ENCODE peak calls at places on chromosome 12, in ten cellular contexts. A is amygdala; Z is anterior cingulate cortex; Y is NCI-H748 treated with DMSO at 0.1 percent for 48 hours; I is adipocyte; H is activated T-cell treated with anti-CD3 and anti-CD28 coated beads for 1 hour; B is GDM1; U is stromal cell of bone marrow; O is stimulated activated CD4-positive, alpha-beta T cell treated with anti-CD3 and anti-CD28 coated beads, Interleukin-15, amount 100 ng/mL, for 1 hour; J is A549. S is an unnamed sample.

GRCh38 chr12:68240975-68241374 is 12.4 kb downstream of the IL22 start:
- DNase-seq in I (peak), O (peak), J (no peak), U (no peak), B (no peak), H (peak), Z (no peak), Y (no peak), A (no peak), S (peak)

GRCh38 chr12:93682846-93683261 is 5.7 kb downstream of the CRADD start:
- DNase-seq in J (no peak), Z (no peak), H (no peak), O (no peak), Y (no peak), U (no peak), I (no peak), B (no peak), A (no peak), S (no peak)

GRCh38 chr12:54689034-54689372 is 40.8 kb upstream of the DCD start:
- DNase-seq in B (no peak), O (no peak), Y (peak), H (no peak), I (no peak), J (no peak), U (no peak), A (no peak), Z (no peak), S (no peak)

GRCh38 chr12:53054112-53054878 is 4.4 kb downstream of the TNS2 start:
- DNase-seq in A (peak), J (peak), H (peak), B (peak), O (peak), Z (peak), I (peak), U (no peak), Y (peak), S (peak)

GRCh38 chr12:16307843-16308475 is 30.5 kb upstream of the SLC15A5 start:
- DNase-seq in Y (no peak), U (no peak), I (no peak), B (no peak), H (no peak), J (no peak), A (no peak), O (no peak), Z (no peak), S (no peak)

GRCh38 chr12:131598717-131599116 is 112.2 kb upstream of the SFSWAP start:
- DNase-seq in H (no peak), J (no peak), A (no peak), Z (no peak), Y (no peak), U (no peak), I (no peak), O (no peak), B (no peak), S (no peak)

GRCh38 chr12:89775336-89776005 is 66.8 kb upstream of the ATP2B1 start:
- DNase-seq in O (no peak), Y (no peak), A (no peak), U (no peak), B (no peak), J (peak), I (peak), Z (no peak), H (no peak), S (no peak)

GRCh38 chr12:43113153-43113552 is 438.9 kb downstream of the ADAMTS20 start:
- DNase-seq in A (no peak), B (no peak), J (no peak), I (peak), U (peak), H (no peak), O (no peak), Y (no peak), Z (no peak), S (no peak)

GRCh38 chr12:65525501-65526141 is 247.1 kb downstream of the MSRB3 start:
- DNase-seq in O (no peak), U (peak), Y (no peak), J (no peak), B (no peak), Z (no peak), H (no peak), I (peak), A (no peak), S (no peak)

GRCh38 chr12:90896164-90896563 is 58.8 kb downstream of the CCER1 start:
- DNase-seq in Z (no peak), H (no peak), Y (no peak), A (no peak), J (no peak), U (peak), B (no peak), O (no peak), I (peak), S (no peak)

GRCh38 chr12:28167981-28168485 is 22.2 kb upstream of the CCDC91 start:
- DNase-seq in B (no peak), O (no peak), Z (no peak), U (no peak), Y (no peak), I (no peak), H (no peak), J (no peak), A (no peak), S (no peak)

GRCh38 chr12:42119085-42119633 is 25.5 kb downstream of the GXYLT1 start:
- DNase-seq in Z (no peak), J (no peak), A (no peak), H (no peak), Y (no peak), U (peak), O (no peak), B (no peak), I (peak), S (no peak)

GRCh38 chr12:127170271-127171180 is 1096.4 kb upstream of the TMEM132C start:
- DNase-seq in I (peak), Y (no peak), U (no peak), B (no peak), J (no peak), O (no peak), H (no peak), A (no peak), Z (no peak), S (no peak)

GRCh38 chr12:56840922-56841321 is 77.8 kb downstream of the HSD17B6 start:
- DNase-seq in Y (no peak), O (no peak), B (no peak), J (no peak), H (no peak), U (no peak), A (no peak), I (no peak), Z (no peak), S (no peak)

GRCh38 chr12:108980831-108981618 is 39.8 kb downstream of the SVOP start:
- DNase-seq in A (no peak), J (no peak), O (no peak), Z (no peak), B (no peak), Y (no peak), H (no peak), U (peak), I (peak), S (no peak)

GRCh38 chr12:56163533-56164344 is 5.6 kb downstream of the MYL6 start:
- DNase-seq in U (no peak), I (no peak), B (no peak), Z (no peak), O (no peak), A (no peak), H (no peak), J (no peak), Y (no peak), S (no peak)

GRCh38 chr12:93098077-93098476 is 169.0 kb upstream of the EEA1 start:
- DNase-seq in B (peak), A (peak), Y (peak), I (peak), H (peak), Z (no peak), O (peak), U (peak), J (no peak), S (peak)

GRCh38 chr12:76252031-76252430 is 96.2 kb downstream of the BBS10 start:
- DNase-seq in A (no peak), Z (no peak), B (no peak), U (no peak), Y (no peak), I (no peak), O (no peak), H (no peak), J (no peak), S (no peak)

GRCh38 chr12:26919216-26919555 is 18.6 kb downstream of the INTS13 start:
- DNase-seq in Z (no peak), B (no peak), A (no peak), I (no peak), H (no peak), J (no peak), U (no peak), Y (no peak), O (no peak), S (no peak)

GRCh38 chr12:109463776-109464175 is 13.3 kb downstream of the KCTD10 start:
- DNase-seq in Z (no peak), J (no peak), O (no peak), Y (no peak), H (no peak), B (no peak), I (no peak), U (no peak), A (no peak), S (no peak)

GRCh38 chr12:125186471-125187147 is 121.4 kb downstream of the AACS start:
- DNase-seq in H (no peak), J (no peak), A (no peak), Z (no peak), O (no peak), I (no peak), B (no peak), U (no peak), Y (no peak), S (no peak)

GRCh38 chr12:111636209-111636928 is 37.3 kb upstream of the ATXN2 start:
- DNase-seq in H (no peak), Z (peak), I (peak), A (peak), J (no peak), Y (no peak), O (no peak), U (peak), B (no peak), S (no peak)

GRCh38 chr12:112823582-112824149 is 32.1 kb downstream of the RPH3A start:
- DNase-seq in Y (no peak), I (no peak), U (no peak), J (peak), B (no peak), O (no peak), H (no peak), A (no peak), Z (no peak), S (no peak)

GRCh38 chr12:113136128-113136989 is 798 bp upstream of the RASAL1 start:
- DNase-seq in O (peak), J (no peak), I (no peak), Y (no peak), U (no peak), Z (no peak), B (no peak), H (peak), A (peak), S (peak)

GRCh38 chr12:30980886-30981662 is 54.5 kb downstream of the TSPAN11 start:
- DNase-seq in J (no peak), U (no peak), H (no peak), B (no peak), A (no peak), I (no peak), Y (no peak), Z (no peak), O (no peak), S (no peak)

GRCh38 chr12:114166360-114166759 is 200.2 kb upstream of the RBM19 start:
- DNase-seq in B (no peak), U (peak), J (peak), Y (peak), O (no peak), I (peak), A (peak), Z (no peak), H (no peak), S (no peak)

GRCh38 chr12:53046655-53047220 is 3.1 kb upstream of the TNS2 start:
- DNase-seq in Z (no peak), I (peak), A (peak), U (peak), O (no peak), B (no peak), Y (peak), J (peak), H (peak), S (peak)